ENCODE peak calls at places on chromosomes 3 and 15, in eight cellular contexts. One of them, this sample, is unnamed. For H3K4me1, the result is how much of the 10 kb centered on the place peaks cover.

GRCh38 chr15:58432421-58432820 is 630 bp downstream of the LIPC start:
- DNase-seq in pancreas: no peak
- DNase-seq in naive thymus-derived CD4-positive, alpha-beta T cell: no peak
- DNase-seq in Peyer's patch: no peak
- DNase-seq in CD4-positive, alpha-beta memory T cell: no peak
- DNase-seq in CD4-positive, CD25-positive, alpha-beta regulatory T cell: no peak
- DNase-seq in lower lobe of right lung: no peak
- DNase-seq in cardiac muscle cell: no peak
- DNase-seq in this sample: no peak

GRCh38 chr3:133943639-133944131 is 48.0 kb upstream of the RAB6B start:
- DNase-seq in CD4-positive, CD25-positive, alpha-beta regulatory T cell: no peak
- DNase-seq in CD4-positive, alpha-beta memory T cell: no peak
- DNase-seq in naive thymus-derived CD4-positive, alpha-beta T cell: no peak
- DNase-seq in Peyer's patch: no peak
- DNase-seq in pancreas: peak
- DNase-seq in lower lobe of right lung: no peak
- DNase-seq in cardiac muscle cell: no peak
- DNase-seq in this sample: peak

GRCh38 chr15:32838820-32839219 is 121.0 kb downstream of the GREM1 start:
- DNase-seq in CD4-positive, CD25-positive, alpha-beta regulatory T cell: no peak
- DNase-seq in Peyer's patch: no peak
- DNase-seq in cardiac muscle cell: no peak
- DNase-seq in naive thymus-derived CD4-positive, alpha-beta T cell: no peak
- DNase-seq in CD4-positive, alpha-beta memory T cell: no peak
- DNase-seq in lower lobe of right lung: no peak
- DNase-seq in pancreas: peak
- DNase-seq in this sample: no peak

GRCh38 chr3:197256836-197257444 is 41.5 kb downstream of the DLG1 start:
- DNase-seq in CD4-positive, alpha-beta memory T cell: peak
- DNase-seq in pancreas: no peak
- DNase-seq in CD4-positive, CD25-positive, alpha-beta regulatory T cell: peak
- DNase-seq in lower lobe of right lung: no peak
- DNase-seq in cardiac muscle cell: peak
- DNase-seq in naive thymus-derived CD4-positive, alpha-beta T cell: peak
- DNase-seq in Peyer's patch: no peak
- DNase-seq in this sample: no peak

GRCh38 chr3:53808496-53808895 is 37.7 kb downstream of the CHDH start:
- DNase-seq in cardiac muscle cell: no peak
- DNase-seq in pancreas: no peak
- DNase-seq in naive thymus-derived CD4-positive, alpha-beta T cell: no peak
- DNase-seq in CD4-positive, CD25-positive, alpha-beta regulatory T cell: no peak
- DNase-seq in CD4-positive, alpha-beta memory T cell: no peak
- DNase-seq in lower lobe of right lung: no peak
- DNase-seq in Peyer's patch: no peak
- DNase-seq in this sample: no peak

GRCh38 chr3:71873093-71873611 is 88.2 kb upstream of the PROK2 start:
- DNase-seq in lower lobe of right lung: no peak
- DNase-seq in CD4-positive, CD25-positive, alpha-beta regulatory T cell: peak
- DNase-seq in Peyer's patch: no peak
- DNase-seq in pancreas: no peak
- DNase-seq in naive thymus-derived CD4-positive, alpha-beta T cell: no peak
- DNase-seq in CD4-positive, alpha-beta memory T cell: no peak
- DNase-seq in cardiac muscle cell: no peak
- DNase-seq in this sample: no peak

GRCh38 chr3:161314836-161315391 is 56.4 kb downstream of the SPTSSB start:
- DNase-seq in naive thymus-derived CD4-positive, alpha-beta T cell: no peak
- DNase-seq in lower lobe of right lung: no peak
- DNase-seq in CD4-positive, CD25-positive, alpha-beta regulatory T cell: no peak
- DNase-seq in cardiac muscle cell: no peak
- DNase-seq in CD4-positive, alpha-beta memory T cell: no peak
- DNase-seq in Peyer's patch: no peak
- DNase-seq in pancreas: no peak
- DNase-seq in this sample: peak

GRCh38 chr3:129855454-129856419 is 37.8 kb downstream of the TMCC1 start:
- DNase-seq in cardiac muscle cell: no peak
- DNase-seq in naive thymus-derived CD4-positive, alpha-beta T cell: no peak
- DNase-seq in CD4-positive, alpha-beta memory T cell: no peak
- DNase-seq in CD4-positive, CD25-positive, alpha-beta regulatory T cell: peak
- DNase-seq in lower lobe of right lung: no peak
- DNase-seq in pancreas: no peak
- DNase-seq in Peyer's patch: no peak
- DNase-seq in this sample: no peak

GRCh38 chr15:37585966-37586656 is 348.3 kb upstream of the TMCO5A start:
- DNase-seq in cardiac muscle cell: no peak
- DNase-seq in naive thymus-derived CD4-positive, alpha-beta T cell: no peak
- DNase-seq in Peyer's patch: no peak
- DNase-seq in lower lobe of right lung: no peak
- DNase-seq in CD4-positive, alpha-beta memory T cell: no peak
- DNase-seq in CD4-positive, CD25-positive, alpha-beta regulatory T cell: no peak
- DNase-seq in pancreas: no peak
- DNase-seq in this sample: peak

GRCh38 chr3:143885803-143886427 is 37.6 kb upstream of the SLC9A9 start:
- DNase-seq in pancreas: no peak
- DNase-seq in naive thymus-derived CD4-positive, alpha-beta T cell: no peak
- DNase-seq in lower lobe of right lung: no peak
- DNase-seq in CD4-positive, alpha-beta memory T cell: peak
- DNase-seq in cardiac muscle cell: peak
- DNase-seq in CD4-positive, CD25-positive, alpha-beta regulatory T cell: peak
- DNase-seq in Peyer's patch: no peak
- DNase-seq in this sample: peak

GRCh38 chr3:134377896-134378295 is 3.6 kb upstream of the AMOTL2 start:
- DNase-seq in naive thymus-derived CD4-positive, alpha-beta T cell: no peak
- DNase-seq in pancreas: no peak
- DNase-seq in lower lobe of right lung: peak
- DNase-seq in cardiac muscle cell: no peak
- DNase-seq in CD4-positive, alpha-beta memory T cell: no peak
- DNase-seq in CD4-positive, CD25-positive, alpha-beta regulatory T cell: no peak
- DNase-seq in Peyer's patch: no peak
- DNase-seq in this sample: no peak

GRCh38 chr15:91263632-91264477 is 163.8 kb downstream of the SV2B start:
- DNase-seq in lower lobe of right lung: no peak
- DNase-seq in cardiac muscle cell: no peak
- DNase-seq in CD4-positive, alpha-beta memory T cell: no peak
- DNase-seq in pancreas: no peak
- DNase-seq in naive thymus-derived CD4-positive, alpha-beta T cell: no peak
- DNase-seq in CD4-positive, CD25-positive, alpha-beta regulatory T cell: no peak
- DNase-seq in Peyer's patch: no peak
- DNase-seq in this sample: peak

GRCh38 chr3:188049890-188050530 is 103.9 kb upstream of the LPP start:
- DNase-seq in pancreas: no peak
- DNase-seq in Peyer's patch: no peak
- DNase-seq in cardiac muscle cell: no peak
- DNase-seq in CD4-positive, CD25-positive, alpha-beta regulatory T cell: peak
- DNase-seq in naive thymus-derived CD4-positive, alpha-beta T cell: no peak
- DNase-seq in lower lobe of right lung: no peak
- DNase-seq in CD4-positive, alpha-beta memory T cell: peak
- DNase-seq in this sample: no peak

GRCh38 chr15:56971571-56971970 is 53.1 kb downstream of the TCF12 start:
- DNase-seq in CD4-positive, CD25-positive, alpha-beta regulatory T cell: no peak
- DNase-seq in lower lobe of right lung: no peak
- DNase-seq in CD4-positive, alpha-beta memory T cell: no peak
- DNase-seq in pancreas: no peak
- DNase-seq in naive thymus-derived CD4-positive, alpha-beta T cell: no peak
- DNase-seq in cardiac muscle cell: no peak
- DNase-seq in Peyer's patch: no peak
- DNase-seq in this sample: no peak

GRCh38 chr15:23069496-23070166 is 30.3 kb upstream of the TUBGCP5 start:
- DNase-seq in pancreas: no peak
- DNase-seq in lower lobe of right lung: no peak
- DNase-seq in Peyer's patch: no peak
- DNase-seq in CD4-positive, alpha-beta memory T cell: no peak
- DNase-seq in CD4-positive, CD25-positive, alpha-beta regulatory T cell: no peak
- DNase-seq in cardiac muscle cell: no peak
- DNase-seq in naive thymus-derived CD4-positive, alpha-beta T cell: no peak
- DNase-seq in this sample: no peak

GRCh38 chr3:50609743-50610085 is 1.9 kb downstream of the CISH start:
- DNase-seq in CD4-positive, alpha-beta memory T cell: no peak
- DNase-seq in lower lobe of right lung: no peak
- DNase-seq in pancreas: no peak
- DNase-seq in CD4-positive, CD25-positive, alpha-beta regulatory T cell: peak
- DNase-seq in naive thymus-derived CD4-positive, alpha-beta T cell: no peak
- DNase-seq in cardiac muscle cell: no peak
- DNase-seq in Peyer's patch: no peak
- DNase-seq in this sample: no peak
- H3K4me1 ChIP-seq in CD4-positive, alpha-beta memory T cell: half or more
- H3K4me1 ChIP-seq in lower lobe of right lung: half or more
- H3K4me1 ChIP-seq in pancreas: half or more
- H3K4me1 ChIP-seq in CD4-positive, CD25-positive, alpha-beta regulatory T cell: half or more
- H3K4me1 ChIP-seq in naive thymus-derived CD4-positive, alpha-beta T cell: half or more
- H3K4me1 ChIP-seq in cardiac muscle cell: under half
- H3K4me1 ChIP-seq in Peyer's patch: under half
- H3K4me1 ChIP-seq in this sample: under half

GRCh38 chr3:172176385-172176784 is 137.0 kb downstream of the FNDC3B start:
- DNase-seq in Peyer's patch: no peak
- DNase-seq in lower lobe of right lung: no peak
- DNase-seq in CD4-positive, CD25-positive, alpha-beta regulatory T cell: no peak
- DNase-seq in CD4-positive, alpha-beta memory T cell: no peak
- DNase-seq in cardiac muscle cell: no peak
- DNase-seq in pancreas: no peak
- DNase-seq in naive thymus-derived CD4-positive, alpha-beta T cell: no peak
- DNase-seq in this sample: no peak

GRCh38 chr3:172174396-172175253 is 135.2 kb downstream of the FNDC3B start:
- DNase-seq in Peyer's patch: no peak
- DNase-seq in CD4-positive, alpha-beta memory T cell: no peak
- DNase-seq in CD4-positive, CD25-positive, alpha-beta regulatory T cell: no peak
- DNase-seq in pancreas: no peak
- DNase-seq in cardiac muscle cell: no peak
- DNase-seq in naive thymus-derived CD4-positive, alpha-beta T cell: no peak
- DNase-seq in lower lobe of right lung: no peak
- DNase-seq in this sample: no peak

GRCh38 chr3:172177046-172177445 is 137.7 kb downstream of the FNDC3B start:
- DNase-seq in lower lobe of right lung: no peak
- DNase-seq in CD4-positive, alpha-beta memory T cell: no peak
- DNase-seq in Peyer's patch: no peak
- DNase-seq in CD4-positive, CD25-positive, alpha-beta regulatory T cell: no peak
- DNase-seq in pancreas: no peak
- DNase-seq in cardiac muscle cell: no peak
- DNase-seq in naive thymus-derived CD4-positive, alpha-beta T cell: no peak
- DNase-seq in this sample: no peak

GRCh38 chr3:172173316-172174271 is 134.2 kb downstream of the FNDC3B start:
- DNase-seq in CD4-positive, alpha-beta memory T cell: no peak
- DNase-seq in CD4-positive, CD25-positive, alpha-beta regulatory T cell: no peak
- DNase-seq in lower lobe of right lung: no peak
- DNase-seq in naive thymus-derived CD4-positive, alpha-beta T cell: no peak
- DNase-seq in cardiac muscle cell: no peak
- DNase-seq in Peyer's patch: no peak
- DNase-seq in pancreas: no peak
- DNase-seq in this sample: no peak

DNA sequence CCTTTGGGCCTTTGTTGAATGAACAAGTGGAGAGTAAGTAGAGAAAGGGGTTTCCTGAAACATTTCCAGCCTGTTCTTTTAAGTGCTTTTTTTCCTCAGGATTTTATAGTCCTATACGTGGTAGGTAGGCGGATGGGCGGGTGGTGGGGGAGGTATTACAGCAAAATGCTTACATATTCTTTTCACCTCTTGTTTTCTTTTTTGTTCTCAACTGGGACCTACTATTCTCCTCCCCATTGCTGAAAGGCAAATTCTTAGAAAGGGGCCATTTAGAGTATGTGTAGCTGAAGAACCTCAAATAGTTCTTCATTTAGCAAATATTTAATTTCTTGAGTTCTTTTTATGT is 135.8 kb downstream of the FNDC3B start:
- DNase-seq in pancreas: no peak
- DNase-seq in cardiac muscle cell: no peak
- DNase-seq in CD4-positive, CD25-positive, alpha-beta regulatory T cell: no peak
- DNase-seq in CD4-positive, alpha-beta memory T cell: no peak
- DNase-seq in lower lobe of right lung: no peak
- DNase-seq in naive thymus-derived CD4-positive, alpha-beta T cell: no peak
- DNase-seq in Peyer's patch: no peak
- DNase-seq in this sample: no peak
- H3K4me1 ChIP-seq in pancreas: under half
- H3K4me1 ChIP-seq in cardiac muscle cell: under half
- H3K4me1 ChIP-seq in CD4-positive, CD25-positive, alpha-beta regulatory T cell: under half
- H3K4me1 ChIP-seq in CD4-positive, alpha-beta memory T cell: under half
- H3K4me1 ChIP-seq in lower lobe of right lung: half or more
- H3K4me1 ChIP-seq in naive thymus-derived CD4-positive, alpha-beta T cell: under half
- H3K4me1 ChIP-seq in Peyer's patch: under half
- H3K4me1 ChIP-seq in this sample: under half

GRCh38 chr3:29319798-29320197 is 38.9 kb downstream of the RBMS3 start:
- DNase-seq in cardiac muscle cell: no peak
- DNase-seq in CD4-positive, CD25-positive, alpha-beta regulatory T cell: no peak
- DNase-seq in lower lobe of right lung: no peak
- DNase-seq in Peyer's patch: no peak
- DNase-seq in pancreas: no peak
- DNase-seq in CD4-positive, alpha-beta memory T cell: no peak
- DNase-seq in naive thymus-derived CD4-positive, alpha-beta T cell: no peak
- DNase-seq in this sample: no peak

GRCh38 chr3:29319262-29319661 is 38.4 kb downstream of the RBMS3 start:
- DNase-seq in cardiac muscle cell: no peak
- DNase-seq in naive thymus-derived CD4-positive, alpha-beta T cell: no peak
- DNase-seq in lower lobe of right lung: no peak
- DNase-seq in CD4-positive, alpha-beta memory T cell: no peak
- DNase-seq in pancreas: no peak
- DNase-seq in Peyer's patch: no peak
- DNase-seq in CD4-positive, CD25-positive, alpha-beta regulatory T cell: no peak
- DNase-seq in this sample: no peak

GRCh38 chr3:29314727-29315088 is 33.8 kb downstream of the RBMS3 start:
- DNase-seq in naive thymus-derived CD4-positive, alpha-beta T cell: no peak
- DNase-seq in Peyer's patch: no peak
- DNase-seq in lower lobe of right lung: no peak
- DNase-seq in pancreas: no peak
- DNase-seq in CD4-positive, CD25-positive, alpha-beta regulatory T cell: no peak
- DNase-seq in cardiac muscle cell: no peak
- DNase-seq in CD4-positive, alpha-beta memory T cell: no peak
- DNase-seq in this sample: no peak

GRCh38 chr3:29317659-29318173 is 36.8 kb downstream of the RBMS3 start:
- DNase-seq in naive thymus-derived CD4-positive, alpha-beta T cell: no peak
- DNase-seq in CD4-positive, alpha-beta memory T cell: no peak
- DNase-seq in Peyer's patch: no peak
- DNase-seq in cardiac muscle cell: no peak
- DNase-seq in CD4-positive, CD25-positive, alpha-beta regulatory T cell: no peak
- DNase-seq in lower lobe of right lung: no peak
- DNase-seq in pancreas: no peak
- DNase-seq in this sample: no peak

GRCh38 chr3:29318251-29318650 is 37.4 kb downstream of the RBMS3 start:
- DNase-seq in lower lobe of right lung: no peak
- DNase-seq in Peyer's patch: no peak
- DNase-seq in naive thymus-derived CD4-positive, alpha-beta T cell: no peak
- DNase-seq in cardiac muscle cell: no peak
- DNase-seq in CD4-positive, CD25-positive, alpha-beta regulatory T cell: no peak
- DNase-seq in pancreas: no peak
- DNase-seq in CD4-positive, alpha-beta memory T cell: no peak
- DNase-seq in this sample: no peak
- H3K4me1 ChIP-seq in lower lobe of right lung: under half
- H3K4me1 ChIP-seq in Peyer's patch: under half
- H3K4me1 ChIP-seq in naive thymus-derived CD4-positive, alpha-beta T cell: under half
- H3K4me1 ChIP-seq in cardiac muscle cell: under half
- H3K4me1 ChIP-seq in CD4-positive, CD25-positive, alpha-beta regulatory T cell: under half
- H3K4me1 ChIP-seq in pancreas: under half
- H3K4me1 ChIP-seq in CD4-positive, alpha-beta memory T cell: under half
- H3K4me1 ChIP-seq in this sample: under half

DNA sequence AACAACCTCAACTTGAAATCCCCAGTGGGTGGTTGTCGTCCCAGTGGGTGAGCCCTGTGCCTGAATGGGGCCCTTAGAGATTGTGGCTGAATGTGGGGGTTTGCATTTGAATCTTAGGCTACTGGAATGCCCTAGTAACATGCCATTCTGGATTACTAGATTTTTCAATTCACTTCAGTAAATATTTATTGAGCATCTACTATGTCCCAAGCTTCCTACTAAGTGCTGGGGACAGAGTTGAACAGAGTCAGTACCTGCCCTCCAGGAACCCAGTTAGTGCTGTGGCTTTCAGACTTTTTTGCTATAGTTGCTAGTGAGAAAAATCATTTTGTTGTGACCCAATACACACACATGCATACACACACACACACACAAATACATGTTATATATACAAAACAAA is 39.0 kb downstream of the CORO2B start:
- DNase-seq in cardiac muscle cell: no peak
- DNase-seq in pancreas: no peak
- DNase-seq in CD4-positive, CD25-positive, alpha-beta regulatory T cell: no peak
- DNase-seq in lower lobe of right lung: no peak
- DNase-seq in naive thymus-derived CD4-positive, alpha-beta T cell: no peak
- DNase-seq in Peyer's patch: no peak
- DNase-seq in CD4-positive, alpha-beta memory T cell: no peak
- DNase-seq in this sample: no peak
- H3K4me1 ChIP-seq in cardiac muscle cell: under half
- H3K4me1 ChIP-seq in pancreas: under half
- H3K4me1 ChIP-seq in CD4-positive, CD25-positive, alpha-beta regulatory T cell: under half
- H3K4me1 ChIP-seq in lower lobe of right lung: under half
- H3K4me1 ChIP-seq in naive thymus-derived CD4-positive, alpha-beta T cell: under half
- H3K4me1 ChIP-seq in Peyer's patch: under half
- H3K4me1 ChIP-seq in CD4-positive, alpha-beta memory T cell: under half
- H3K4me1 ChIP-seq in this sample: under half